ENCODE peak calls at places on chromosome 17, in eight cellular contexts. F is pancreas, V is epithelial cell of esophagus, X is omental fat pad, Y is AG04450, P is thyroid gland, R is progenitor cell of endocrine pancreas, B is HFF-Myc. N is an unnamed sample.

GRCh38 chr17:82817947-82818346 is 21.9 kb downstream of the ZNF750 start:
- DNase-seq in R (no peak), P (no peak), X (no peak), Y (no peak), V (no peak), F (no peak), B (no peak), N (no peak)

GRCh38 chr17:75832652-75833400 is 11.4 kb downstream of the UNC13D start:
- DNase-seq in P (no peak), V (no peak), F (no peak), R (no peak), Y (no peak), X (no peak), B (no peak), N (no peak)

GRCh38 chr17:72502111-72502939 is 381.5 kb downstream of the SOX9 start:
- DNase-seq in B (no peak), P (peak), F (no peak), R (no peak), V (peak), X (no peak), Y (peak), N (no peak)

GRCh38 chr17:73800893-73801292 is 156.6 kb upstream of the SDK2 start:
- DNase-seq in B (no peak), X (no peak), R (no peak), F (no peak), Y (no peak), P (no peak), V (no peak), N (no peak)

GRCh38 chr17:72110231-72110952 is 10.4 kb upstream of the SOX9 start:
- DNase-seq in X (no peak), V (peak), R (no peak), P (no peak), Y (no peak), B (no peak), F (no peak), N (no peak)

GRCh38 chr17:69913241-69914015 is 161.6 kb upstream of the KCNJ16 start:
- DNase-seq in X (no peak), F (no peak), R (no peak), V (no peak), Y (no peak), B (no peak), P (peak), N (no peak)

GRCh38 chr17:17564896-17565295 is 26.6 kb downstream of the PEMT start:
- DNase-seq in F (no peak), V (no peak), P (no peak), R (no peak), B (no peak), Y (no peak), X (no peak), N (no peak)

GRCh38 chr17:78168906-78169793 is 769 bp downstream of the SYNGR2 start:
- DNase-seq in F (peak), B (no peak), X (no peak), R (peak), Y (no peak), P (peak), V (peak), N (no peak)

GRCh38 chr17:17851101-17851500 is 14.3 kb upstream of the SREBF1 start:
- DNase-seq in B (no peak), Y (no peak), F (no peak), R (no peak), X (no peak), P (peak), V (no peak), N (no peak)

GRCh38 chr17:49573510-49574282 is 2.0 kb upstream of the NXPH3 start:
- DNase-seq in F (no peak), Y (no peak), X (no peak), B (no peak), P (no peak), R (no peak), V (no peak), N (no peak)

GRCh38 chr17:50060951-50061712 is 5.2 kb downstream of the ITGA3 start:
- DNase-seq in V (peak), Y (no peak), B (no peak), F (no peak), X (no peak), R (no peak), P (peak), N (no peak)

GRCh38 chr17:44053130-44053872 is 13.2 kb downstream of the LSM12 start:
- DNase-seq in V (no peak), P (no peak), X (no peak), Y (no peak), R (no peak), F (no peak), B (no peak), N (no peak)

GRCh38 chr17:31788956-31789355 is 70.1 kb downstream of the COPRS start:
- DNase-seq in B (peak), F (no peak), V (no peak), P (no peak), X (no peak), Y (peak), R (no peak), N (no peak)

GRCh38 chr17:2867441-2868424 is 71.5 kb downstream of the RAP1GAP2 start:
- DNase-seq in Y (peak), V (peak), P (no peak), X (no peak), R (no peak), F (no peak), B (no peak), N (no peak)

GRCh38 chr17:17900615-17901520 is 64.1 kb upstream of the SREBF1 start:
- DNase-seq in B (peak), P (peak), R (no peak), V (peak), F (no peak), X (no peak), Y (peak), N (no peak)

GRCh38 chr17:36935681-36936454 is 1.4 kb upstream of the LHX1 start:
- DNase-seq in V (no peak), Y (no peak), P (no peak), B (no peak), R (no peak), F (no peak), X (no peak), N (no peak)

GRCh38 chr17:18187816-18188761 is 4.5 kb downstream of the ALKBH5 start:
- DNase-seq in Y (no peak), F (no peak), V (peak), X (no peak), R (no peak), B (no peak), P (peak), N (no peak)

GRCh38 chr17:45098869-45099616 is 33.3 kb downstream of the PLCD3 start:
- DNase-seq in F (peak), R (peak), P (peak), V (peak), Y (peak), B (no peak), X (peak), N (peak)

GRCh38 chr17:75504347-75505151 is 10.8 kb downstream of the CASKIN2 start:
- DNase-seq in P (peak), Y (no peak), X (no peak), R (no peak), B (no peak), V (peak), F (peak), N (no peak)

GRCh38 chr17:77856551-77857305 is 101.8 kb upstream of the TNRC6C start:
- DNase-seq in B (no peak), V (no peak), Y (no peak), X (no peak), P (no peak), R (no peak), F (no peak), N (no peak)

GRCh38 chr17:62791235-62792121 is 16.6 kb downstream of the MARCHF10 start:
- DNase-seq in P (no peak), B (peak), R (no peak), X (no peak), V (peak), F (no peak), Y (peak), N (no peak)

GRCh38 chr17:43330876-43331639 is 67.7 kb upstream of the ARL4D start:
- DNase-seq in R (no peak), P (no peak), V (no peak), Y (no peak), X (no peak), B (no peak), F (no peak), N (no peak)

DNA sequence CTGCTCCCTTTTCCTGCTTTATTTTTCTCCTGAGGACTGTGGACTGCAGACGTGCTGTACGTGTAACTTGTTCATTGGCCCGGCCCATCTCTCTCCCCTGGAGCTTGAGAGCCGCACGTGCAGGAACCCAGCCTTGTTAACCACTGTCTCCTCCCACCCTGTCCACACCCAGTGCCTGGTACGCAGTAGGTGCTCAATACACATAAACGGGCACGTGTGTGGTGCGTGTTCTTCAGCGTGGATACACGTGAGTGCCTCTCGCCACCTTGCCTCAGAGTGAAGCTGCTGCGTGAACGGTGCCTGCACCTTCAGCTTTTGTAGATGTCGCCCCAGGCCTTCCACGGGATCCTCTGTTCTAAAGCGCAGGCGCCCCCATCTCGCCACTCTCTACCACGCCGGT is 96.3 kb upstream of the CHMP6 start:
- DNase-seq in X (no peak), P (no peak), R (no peak), F (no peak), Y (no peak), B (no peak), V (no peak), N (no peak)
- TF ChIP-seq CTCF in X (no peak), P (no peak), R (no peak), F (no peak), Y (no peak), B (no peak), V (no peak), N (no peak)

GRCh38 chr17:80101160-80101945 is at the start of gene GAA:
- DNase-seq in V (peak), Y (no peak), R (peak), P (peak), X (peak), B (peak), F (peak), N (peak)

GRCh38 chr17:80103686-80104085 is 2.3 kb downstream of the GAA start:
- DNase-seq in X (no peak), V (no peak), Y (no peak), P (no peak), F (peak), R (no peak), B (no peak), N (no peak)

GRCh38 chr17:80103061-80103481 is 1.7 kb downstream of the GAA start:
- DNase-seq in Y (no peak), R (no peak), X (no peak), P (no peak), B (no peak), V (peak), F (peak), N (no peak)

GRCh38 chr17:80100035-80100323 is 1.4 kb upstream of the GAA start:
- DNase-seq in Y (no peak), X (no peak), P (no peak), B (no peak), V (no peak), F (no peak), R (no peak), N (no peak)

DNA sequence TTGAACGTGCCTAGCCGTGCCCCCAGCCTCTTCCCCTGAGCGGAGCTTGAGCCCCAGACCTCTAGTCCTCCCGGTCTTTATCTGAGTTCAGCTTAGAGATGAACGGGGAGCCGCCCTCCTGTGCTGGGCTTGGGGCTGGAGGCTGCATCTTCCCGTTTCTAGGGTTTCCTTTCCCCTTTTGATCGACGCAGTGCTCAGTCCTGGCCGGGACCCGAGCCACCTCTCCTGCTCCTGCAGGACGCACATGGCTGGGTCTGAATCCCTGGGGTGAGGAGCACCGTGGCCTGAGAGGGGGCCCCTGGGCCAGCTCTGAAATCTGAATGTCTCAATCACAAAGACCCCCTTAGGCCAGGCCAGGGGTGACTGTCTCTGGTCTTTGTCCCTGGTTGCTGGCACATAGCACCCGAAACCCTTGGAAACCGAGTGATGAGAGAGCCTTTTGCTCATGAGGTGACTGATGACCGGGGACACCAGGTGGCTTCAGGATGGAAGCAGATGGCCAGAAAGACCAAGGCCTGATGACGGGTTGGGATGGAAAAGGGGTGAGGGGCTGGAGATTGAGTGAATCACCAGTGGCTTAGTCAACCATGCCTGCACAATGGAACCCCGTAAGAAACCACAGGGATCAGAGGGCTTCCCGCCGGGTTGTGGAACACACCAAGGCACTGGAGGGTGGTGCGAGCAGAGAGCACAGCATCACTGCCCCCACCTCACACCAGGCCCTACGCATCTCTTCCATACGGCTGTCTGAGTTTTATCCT is 745 bp downstream of the GAA start:
- DNase-seq in V (peak), P (no peak), B (no peak), R (no peak), X (no peak), Y (no peak), F (no peak), N (no peak)
- TF ChIP-seq CTCF in V (no peak), P (no peak), B (no peak), R (no peak), X (no peak), Y (no peak), F (no peak), N (no peak)

DNA sequence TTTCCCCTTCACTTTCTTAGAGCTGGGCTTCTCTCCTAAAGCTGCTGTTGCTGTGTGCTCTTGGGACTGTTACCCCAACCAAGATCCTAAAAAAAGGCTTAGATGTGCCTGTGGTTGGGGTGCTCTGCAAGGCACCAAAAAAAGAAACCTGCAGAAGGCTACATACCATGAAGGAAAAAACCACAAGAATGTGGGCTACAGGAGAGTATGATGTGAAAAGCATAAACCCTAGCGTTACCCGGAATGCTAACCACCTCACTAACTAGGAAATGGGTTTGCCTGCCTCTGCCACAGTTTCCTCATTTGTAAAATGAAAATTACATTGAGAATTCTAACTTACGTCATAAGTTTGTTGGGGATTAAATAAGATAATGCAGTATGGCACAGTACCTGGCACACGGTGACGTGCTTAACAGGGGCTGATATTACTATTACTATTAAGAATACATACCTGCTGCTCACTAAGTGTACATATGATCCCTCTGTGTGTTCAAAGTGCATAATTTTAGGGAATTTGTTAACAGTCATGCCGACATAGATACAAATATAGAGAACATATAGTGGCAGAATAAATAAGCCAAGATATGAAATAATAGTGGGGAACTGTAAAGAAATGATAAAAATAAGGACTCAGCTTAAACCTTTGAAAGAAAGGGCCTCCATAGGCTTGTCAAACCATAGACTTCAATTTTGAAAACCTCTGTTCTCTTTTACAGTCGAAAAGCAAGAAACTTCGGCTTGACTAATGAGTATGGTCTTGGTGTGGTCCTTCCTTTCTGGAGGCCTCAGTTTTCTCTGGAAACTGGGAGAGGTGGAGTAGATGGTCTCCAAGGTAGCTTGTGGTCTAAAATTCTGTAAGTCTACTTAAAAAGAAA is 177.8 kb upstream of the TBX2 start:
- DNase-seq in R (no peak), P (no peak), X (no peak), F (no peak), B (no peak), Y (no peak), V (no peak), N (no peak)
- TF ChIP-seq CTCF in R (no peak), P (no peak), X (no peak), F (no peak), B (no peak), Y (no peak), V (no peak), N (no peak)

GRCh38 chr17:64373722-64374121 is 16.9 kb downstream of the PECAM1 start:
- DNase-seq in R (no peak), X (no peak), Y (no peak), F (no peak), V (no peak), P (no peak), B (no peak), N (no peak)
- TF ChIP-seq CTCF in R (no peak), X (no peak), Y (no peak), F (no peak), V (no peak), P (no peak), B (no peak), N (no peak)

GRCh38 chr17:39622380-39623006 is 4.3 kb upstream of the PPP1R1B start:
- DNase-seq in R (no peak), B (no peak), F (no peak), V (no peak), P (no peak), X (no peak), Y (no peak), N (no peak)
- TF ChIP-seq CTCF in R (no peak), B (no peak), F (no peak), V (no peak), P (no peak), X (no peak), Y (no peak), N (no peak)

GRCh38 chr17:52170963-52171572 is 12.6 kb upstream of the CA10 start:
- DNase-seq in B (no peak), R (peak), F (no peak), P (peak), V (peak), Y (no peak), X (no peak), N (no peak)
- TF ChIP-seq CTCF in B (peak), R (peak), F (peak), P (no peak), V (peak), Y (no peak), X (no peak), N (no peak)

GRCh38 chr17:1484586-1485310 is 7.7 kb downstream of the MYO1C start:
- DNase-seq in Y (no peak), P (peak), F (peak), V (peak), B (no peak), X (no peak), R (peak), N (no peak)
- TF ChIP-seq CTCF in Y (peak), P (no peak), F (no peak), V (no peak), B (no peak), X (no peak), R (peak), N (no peak)

GRCh38 chr17:1454541-1454940 is 1.5 kb downstream of the CRK start:
- DNase-seq in F (no peak), V (peak), R (no peak), P (no peak), Y (no peak), X (no peak), B (no peak), N (no peak)
- TF ChIP-seq CTCF in F (no peak), V (no peak), R (no peak), P (no peak), Y (no peak), X (no peak), B (no peak), N (no peak)

GRCh38 chr17:4944554-4945175 is 3.7 kb downstream of the PFN1 start:
- DNase-seq in Y (no peak), R (no peak), V (no peak), F (no peak), P (no peak), B (no peak), X (no peak), N (no peak)

GRCh38 chr17:4942760-4943508 is 2.9 kb downstream of the RNF167 start:
- DNase-seq in P (no peak), F (no peak), V (no peak), Y (no peak), R (no peak), B (no peak), X (no peak), N (no peak)

GRCh38 chr17:4945176-4945943 is 3.0 kb downstream of the PFN1 start:
- DNase-seq in R (no peak), Y (peak), V (peak), F (peak), P (peak), B (peak), X (no peak), N (peak)

GRCh38 chr17:4945944-4946280 is 2.4 kb downstream of the PFN1 start:
- DNase-seq in V (no peak), B (no peak), Y (no peak), P (no peak), R (no peak), X (no peak), F (no peak), N (no peak)

DNA sequence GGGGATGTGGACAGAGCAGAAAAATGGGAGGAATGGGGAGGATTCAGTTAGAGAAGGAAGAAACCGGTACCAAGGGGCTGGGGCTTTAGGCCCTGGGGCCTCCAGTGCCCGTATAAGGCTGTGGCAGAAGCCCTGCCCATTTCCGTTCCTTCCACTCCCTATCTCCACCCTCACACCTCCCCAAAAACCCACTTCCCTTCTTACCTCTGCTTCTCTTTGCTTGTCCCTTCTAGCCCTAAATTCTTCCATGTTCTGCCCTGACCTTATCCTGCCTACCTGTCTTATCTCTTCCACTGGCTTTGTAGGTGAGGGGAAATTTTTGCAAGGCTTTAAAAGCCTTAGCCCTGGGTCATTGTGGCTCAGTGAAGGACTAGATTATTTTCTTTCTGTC is 4.1 kb downstream of the RNF167 start:
- DNase-seq in F (no peak), P (no peak), X (no peak), R (no peak), Y (no peak), V (no peak), B (no peak), N (no peak)
- TF ChIP-seq CTCF in F (no peak), P (no peak), X (no peak), R (no peak), Y (no peak), V (no peak), B (no peak), N (no peak)